ENCODE peak calls at places on chromosomes 12 and 14, in four cellular contexts. One of them, this sample, is unnamed.

GRCh38 chr14:104826197-104826857 is 25.4 kb downstream of the ZBTB42 start:
- DNase-seq in endothelial cell of umbilical vein: peak; percentile 69
- DNase-seq in tibial nerve: peak; percentile 84
- DNase-seq in mesenchymal stem cell: peak; percentile 80
- DNase-seq in this sample: peak; percentile 81

GRCh38 chr12:130715996-130716917 is at the start of gene RIMBP2:
- DNase-seq in endothelial cell of umbilical vein: no peak
- DNase-seq in tibial nerve: no peak
- DNase-seq in mesenchymal stem cell: peak; percentile 0
- DNase-seq in this sample: no peak

GRCh38 chr14:53347046-53347445 is 193.9 kb upstream of the DDHD1 start:
- DNase-seq in endothelial cell of umbilical vein: no peak
- DNase-seq in tibial nerve: no peak
- DNase-seq in mesenchymal stem cell: no peak
- DNase-seq in this sample: no peak

GRCh38 chr12:102638777-102639176 is 158.4 kb upstream of the IGF1 start:
- DNase-seq in endothelial cell of umbilical vein: no peak
- DNase-seq in tibial nerve: no peak
- DNase-seq in mesenchymal stem cell: peak; percentile 41
- DNase-seq in this sample: no peak

GRCh38 chr14:76904100-76904739 is 78.0 kb downstream of the LRRC74A start:
- DNase-seq in endothelial cell of umbilical vein: no peak
- DNase-seq in tibial nerve: no peak
- DNase-seq in mesenchymal stem cell: peak; percentile 96
- DNase-seq in this sample: peak; percentile 83

GRCh38 chr14:47057364-47057763 is 405.8 kb upstream of the RPL10L start:
- DNase-seq in endothelial cell of umbilical vein: no peak
- DNase-seq in tibial nerve: no peak
- DNase-seq in mesenchymal stem cell: no peak
- DNase-seq in this sample: no peak

GRCh38 chr14:50417853-50418252 is 21.2 kb upstream of the CDKL1 start:
- DNase-seq in endothelial cell of umbilical vein: no peak
- DNase-seq in tibial nerve: no peak
- DNase-seq in mesenchymal stem cell: no peak
- DNase-seq in this sample: no peak

GRCh38 chr14:21978184-21978998 is 304.8 kb upstream of the OR4E1 start:
- DNase-seq in endothelial cell of umbilical vein: peak; percentile 41
- DNase-seq in tibial nerve: peak; percentile 21
- DNase-seq in mesenchymal stem cell: peak; percentile 7
- DNase-seq in this sample: no peak

GRCh38 chr14:22026527-22026926 is 352.9 kb upstream of the OR4E1 start:
- DNase-seq in endothelial cell of umbilical vein: no peak
- DNase-seq in tibial nerve: no peak
- DNase-seq in mesenchymal stem cell: no peak
- DNase-seq in this sample: no peak

GRCh38 chr12:823043-823698 is 70.8 kb downstream of the WNK1 start:
- DNase-seq in endothelial cell of umbilical vein: no peak
- DNase-seq in tibial nerve: no peak
- DNase-seq in mesenchymal stem cell: no peak
- DNase-seq in this sample: no peak

GRCh38 chr12:104410786-104411185 is 46.0 kb upstream of the CHST11 start:
- DNase-seq in endothelial cell of umbilical vein: no peak
- DNase-seq in tibial nerve: no peak
- DNase-seq in mesenchymal stem cell: no peak
- DNase-seq in this sample: no peak

GRCh38 chr12:127620956-127621355 is 646.0 kb upstream of the TMEM132C start:
- DNase-seq in endothelial cell of umbilical vein: no peak
- DNase-seq in tibial nerve: no peak
- DNase-seq in mesenchymal stem cell: peak; percentile 10
- DNase-seq in this sample: no peak

GRCh38 chr14:70754989-70755388 is 54.3 kb downstream of the MAP3K9 start:
- DNase-seq in endothelial cell of umbilical vein: no peak
- DNase-seq in tibial nerve: no peak
- DNase-seq in mesenchymal stem cell: no peak
- DNase-seq in this sample: no peak

GRCh38 chr14:97930191-97930590 is 1133.0 kb downstream of the VRK1 start:
- DNase-seq in endothelial cell of umbilical vein: no peak
- DNase-seq in tibial nerve: no peak
- DNase-seq in mesenchymal stem cell: no peak
- DNase-seq in this sample: no peak

GRCh38 chr12:64903738-64904137 is 79.3 kb downstream of the TBC1D30 start:
- DNase-seq in endothelial cell of umbilical vein: no peak
- DNase-seq in tibial nerve: no peak
- DNase-seq in mesenchymal stem cell: no peak
- DNase-seq in this sample: no peak

GRCh38 chr12:38664661-38665269 is 240.6 kb downstream of the CPNE8 start:
- DNase-seq in endothelial cell of umbilical vein: peak; percentile 59
- DNase-seq in tibial nerve: no peak
- DNase-seq in mesenchymal stem cell: peak; percentile 33
- DNase-seq in this sample: no peak

GRCh38 chr12:14781563-14781962 is 21.7 kb downstream of the WBP11 start:
- DNase-seq in endothelial cell of umbilical vein: no peak
- DNase-seq in tibial nerve: no peak
- DNase-seq in mesenchymal stem cell: no peak
- DNase-seq in this sample: no peak

GRCh38 chr12:86134571-86134970 is 121.6 kb downstream of the MGAT4C start:
- DNase-seq in endothelial cell of umbilical vein: no peak
- DNase-seq in tibial nerve: no peak
- DNase-seq in mesenchymal stem cell: peak; percentile 41
- DNase-seq in this sample: no peak

GRCh38 chr12:62319058-62319457 is 58.9 kb downstream of the USP15 start:
- DNase-seq in endothelial cell of umbilical vein: no peak
- DNase-seq in tibial nerve: no peak
- DNase-seq in mesenchymal stem cell: no peak
- DNase-seq in this sample: no peak

GRCh38 chr14:95054346-95055280 is 102.7 kb downstream of the DICER1 start:
- DNase-seq in endothelial cell of umbilical vein: no peak
- DNase-seq in tibial nerve: no peak
- DNase-seq in mesenchymal stem cell: no peak
- DNase-seq in this sample: no peak

GRCh38 chr12:53059434-53060063 is 9.7 kb downstream of the TNS2 start:
- DNase-seq in endothelial cell of umbilical vein: no peak
- DNase-seq in tibial nerve: peak; percentile 14
- DNase-seq in mesenchymal stem cell: no peak
- DNase-seq in this sample: no peak

GRCh38 chr12:27539191-27539631 is 15.2 kb downstream of the PPFIBP1 start:
- DNase-seq in endothelial cell of umbilical vein: no peak
- DNase-seq in tibial nerve: no peak
- DNase-seq in mesenchymal stem cell: peak; percentile 89
- DNase-seq in this sample: no peak

GRCh38 chr12:19288603-19289244 is 150.6 kb upstream of the AEBP2 start:
- DNase-seq in endothelial cell of umbilical vein: peak; percentile 58
- DNase-seq in tibial nerve: no peak
- DNase-seq in mesenchymal stem cell: peak; percentile 56
- DNase-seq in this sample: no peak

GRCh38 chr12:31117203-31118011 is 43.7 kb downstream of the DDX11 start:
- DNase-seq in endothelial cell of umbilical vein: peak; percentile 49
- DNase-seq in tibial nerve: no peak
- DNase-seq in mesenchymal stem cell: peak; percentile 46
- DNase-seq in this sample: no peak

GRCh38 chr12:91811481-91812287 is 334.0 kb downstream of the BTG1 start:
- DNase-seq in endothelial cell of umbilical vein: peak; percentile 79
- DNase-seq in tibial nerve: peak; percentile 83
- DNase-seq in mesenchymal stem cell: peak; percentile 70
- DNase-seq in this sample: peak; percentile 86

GRCh38 chr14:37172024-37172869 is at the start of gene SLC25A21:
- DNase-seq in endothelial cell of umbilical vein: peak; percentile 92
- DNase-seq in tibial nerve: peak; percentile 50
- DNase-seq in mesenchymal stem cell: peak; percentile 87
- DNase-seq in this sample: peak; percentile 85

GRCh38 chr12:100229876-100230275 is 29.3 kb downstream of the ACTR6 start:
- DNase-seq in endothelial cell of umbilical vein: no peak
- DNase-seq in tibial nerve: no peak
- DNase-seq in mesenchymal stem cell: peak; percentile 14
- DNase-seq in this sample: no peak

GRCh38 chr12:104002686-104003085 is 37.0 kb downstream of the TDG start:
- DNase-seq in endothelial cell of umbilical vein: no peak
- DNase-seq in tibial nerve: no peak
- DNase-seq in mesenchymal stem cell: no peak
- DNase-seq in this sample: no peak

GRCh38 chr12:88866881-88867280 is 286.6 kb upstream of the KITLG start:
- DNase-seq in endothelial cell of umbilical vein: no peak
- DNase-seq in tibial nerve: no peak
- DNase-seq in mesenchymal stem cell: no peak
- DNase-seq in this sample: no peak

GRCh38 chr12:79414252-79414651 is 276.5 kb downstream of the PAWR start:
- DNase-seq in endothelial cell of umbilical vein: no peak
- DNase-seq in tibial nerve: no peak
- DNase-seq in mesenchymal stem cell: no peak
- DNase-seq in this sample: no peak

GRCh38 chr14:60482743-60483142 is 3.1 kb downstream of the C14orf39 start:
- DNase-seq in endothelial cell of umbilical vein: no peak
- DNase-seq in tibial nerve: no peak
- DNase-seq in mesenchymal stem cell: no peak
- DNase-seq in this sample: no peak

GRCh38 chr14:91985521-91986255 is 38.2 kb upstream of the FBLN5 start:
- DNase-seq in endothelial cell of umbilical vein: peak; percentile 82
- DNase-seq in tibial nerve: no peak
- DNase-seq in mesenchymal stem cell: peak; percentile 45
- DNase-seq in this sample: no peak

GRCh38 chr12:129607293-129607692 is 296.5 kb downstream of the TMEM132D start:
- DNase-seq in endothelial cell of umbilical vein: no peak
- DNase-seq in tibial nerve: no peak
- DNase-seq in mesenchymal stem cell: no peak
- DNase-seq in this sample: no peak

GRCh38 chr12:85280138-85280983 is at the start of gene ALX1:
- DNase-seq in endothelial cell of umbilical vein: peak; percentile 86
- DNase-seq in tibial nerve: no peak
- DNase-seq in mesenchymal stem cell: peak; percentile 57
- DNase-seq in this sample: no peak

GRCh38 chr12:24850486-24850885 is 98.4 kb downstream of the BCAT1 start:
- DNase-seq in endothelial cell of umbilical vein: peak; percentile 54
- DNase-seq in tibial nerve: no peak
- DNase-seq in mesenchymal stem cell: no peak
- DNase-seq in this sample: no peak

GRCh38 chr14:101600891-101601602 is 39.8 kb downstream of the DIO3 start:
- DNase-seq in endothelial cell of umbilical vein: no peak
- DNase-seq in tibial nerve: no peak
- DNase-seq in mesenchymal stem cell: no peak
- DNase-seq in this sample: peak; percentile 36

GRCh38 chr14:98766818-98767217 is 505.2 kb downstream of the BCL11B start:
- DNase-seq in endothelial cell of umbilical vein: no peak
- DNase-seq in tibial nerve: no peak
- DNase-seq in mesenchymal stem cell: no peak
- DNase-seq in this sample: no peak

GRCh38 chr14:103101964-103102688 is 7.6 kb downstream of the EXOC3L4 start:
- DNase-seq in endothelial cell of umbilical vein: no peak
- DNase-seq in tibial nerve: no peak
- DNase-seq in mesenchymal stem cell: no peak
- DNase-seq in this sample: no peak

GRCh38 chr14:103103461-103104388 is 9.2 kb downstream of the EXOC3L4 start:
- DNase-seq in endothelial cell of umbilical vein: no peak
- DNase-seq in tibial nerve: no peak
- DNase-seq in mesenchymal stem cell: peak; percentile 45
- DNase-seq in this sample: no peak

GRCh38 chr14:103101257-103101963 is 6.9 kb downstream of the EXOC3L4 start:
- DNase-seq in endothelial cell of umbilical vein: no peak
- DNase-seq in tibial nerve: no peak
- DNase-seq in mesenchymal stem cell: no peak
- DNase-seq in this sample: no peak

GRCh38 chr14:103104389-103104653 is 9.8 kb downstream of the EXOC3L4 start:
- DNase-seq in endothelial cell of umbilical vein: no peak
- DNase-seq in tibial nerve: no peak
- DNase-seq in mesenchymal stem cell: no peak
- DNase-seq in this sample: no peak

GRCh38 chr14:103102689-103103260 is 8.2 kb downstream of the EXOC3L4 start:
- DNase-seq in endothelial cell of umbilical vein: no peak
- DNase-seq in tibial nerve: no peak
- DNase-seq in mesenchymal stem cell: no peak
- DNase-seq in this sample: no peak
- H3K4me1 ChIP-seq in endothelial cell of umbilical vein: no peaks in the 10 kb centered on the region
- H3K4me1 ChIP-seq in tibial nerve: peaks cover 51% of the 10 kb centered on the region
- H3K4me1 ChIP-seq in mesenchymal stem cell: peaks cover 17% of the 10 kb centered on the region
- H3K4me1 ChIP-seq in this sample: no peaks in the 10 kb centered on the region

GRCh38 chr14:23486116-23486515 is 16.6 kb downstream of the NGDN start:
- DNase-seq in endothelial cell of umbilical vein: no peak
- DNase-seq in tibial nerve: no peak
- DNase-seq in mesenchymal stem cell: no peak
- DNase-seq in this sample: no peak
- H3K4me1 ChIP-seq in endothelial cell of umbilical vein: no peaks in the 10 kb centered on the region
- H3K4me1 ChIP-seq in tibial nerve: no peaks in the 10 kb centered on the region
- H3K4me1 ChIP-seq in mesenchymal stem cell: no peaks in the 10 kb centered on the region
- H3K4me1 ChIP-seq in this sample: no peaks in the 10 kb centered on the region

GRCh38 chr12:105674871-105675699 is 344.6 kb downstream of the C12orf75 start:
- DNase-seq in endothelial cell of umbilical vein: no peak
- DNase-seq in tibial nerve: no peak
- DNase-seq in mesenchymal stem cell: peak; percentile 60
- DNase-seq in this sample: no peak

GRCh38 chr12:105679982-105680381 is 349.5 kb downstream of the C12orf75 start:
- DNase-seq in endothelial cell of umbilical vein: no peak
- DNase-seq in tibial nerve: no peak
- DNase-seq in mesenchymal stem cell: no peak
- DNase-seq in this sample: no peak

GRCh38 chr12:105677672-105678071 is 347.2 kb downstream of the C12orf75 start:
- DNase-seq in endothelial cell of umbilical vein: no peak
- DNase-seq in tibial nerve: no peak
- DNase-seq in mesenchymal stem cell: no peak
- DNase-seq in this sample: no peak

GRCh38 chr12:105672576-105672975 is 342.1 kb downstream of the C12orf75 start:
- DNase-seq in endothelial cell of umbilical vein: peak; percentile 54
- DNase-seq in tibial nerve: peak; percentile 28
- DNase-seq in mesenchymal stem cell: peak; percentile 18
- DNase-seq in this sample: peak; percentile 85

GRCh38 chr12:105676694-105677093 is 346.2 kb downstream of the C12orf75 start:
- DNase-seq in endothelial cell of umbilical vein: peak; percentile 46
- DNase-seq in tibial nerve: no peak
- DNase-seq in mesenchymal stem cell: no peak
- DNase-seq in this sample: no peak
- H3K4me1 ChIP-seq in endothelial cell of umbilical vein: peaks cover 6% of the 10 kb centered on the region
- H3K4me1 ChIP-seq in tibial nerve: peaks cover 29% of the 10 kb centered on the region
- H3K4me1 ChIP-seq in mesenchymal stem cell: no peaks in the 10 kb centered on the region
- H3K4me1 ChIP-seq in this sample: peaks cover 42% of the 10 kb centered on the region

DNA sequence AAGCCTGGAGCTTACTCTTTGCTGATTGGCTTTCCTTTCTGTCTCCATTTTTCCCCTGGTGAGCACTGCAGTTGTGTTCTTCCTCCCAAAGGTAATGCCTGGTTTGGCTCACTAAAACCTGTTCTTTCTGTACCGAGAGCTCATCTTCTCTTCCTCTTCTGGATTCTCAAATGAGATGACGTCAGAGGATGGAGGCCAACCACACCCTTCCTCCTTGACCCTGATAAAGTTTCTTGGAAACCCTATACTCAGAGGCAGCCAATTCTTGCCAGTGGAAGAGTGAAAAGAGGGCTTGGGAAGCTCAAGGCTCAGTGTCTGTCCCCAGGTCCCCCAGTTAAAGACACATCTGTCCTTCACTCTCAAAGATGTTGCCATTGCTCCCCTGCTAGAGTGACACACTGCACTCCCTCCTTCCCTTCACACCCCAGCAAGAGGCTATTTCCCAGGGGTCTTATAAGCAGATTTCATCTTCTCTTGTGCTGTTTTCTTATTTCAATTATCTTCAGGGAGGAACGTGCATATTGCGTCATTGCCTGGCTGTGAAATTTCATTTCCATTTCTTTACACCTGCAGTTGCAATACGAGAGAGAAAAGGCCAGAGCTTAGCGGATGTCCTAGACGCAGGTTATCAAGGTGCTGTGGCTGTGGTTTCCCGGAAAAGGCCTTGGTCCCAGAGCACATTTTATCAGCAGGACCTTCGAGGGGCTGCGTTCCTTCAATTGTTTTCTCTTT is 27.3 kb downstream of the NTF3 start:
- DNase-seq in endothelial cell of umbilical vein: no peak
- DNase-seq in tibial nerve: no peak
- DNase-seq in mesenchymal stem cell: no peak
- DNase-seq in this sample: no peak
- H3K4me1 ChIP-seq in endothelial cell of umbilical vein: peaks cover 12% of the 10 kb centered on the region
- H3K4me1 ChIP-seq in tibial nerve: peaks cover 4% of the 10 kb centered on the region
- H3K4me1 ChIP-seq in mesenchymal stem cell: peaks cover 11% of the 10 kb centered on the region
- H3K4me1 ChIP-seq in this sample: no peaks in the 10 kb centered on the region